ENCODE peak calls at places on chromosomes 12 and 14, in five cellular contexts. T, X, Y, V and B are unnamed samples.

GRCh38 chr14:101019974-101020710 is 116.6 kb upstream of the RTL1 start:
- DNase-seq in T (no peak), X (no peak), Y (no peak), V (no peak), B (no peak)

GRCh38 chr14:59306775-59307174 is 118.3 kb downstream of the DAAM1 start:
- DNase-seq in T (peak), X (peak), Y (no peak), V (peak), B (no peak)

GRCh38 chr14:32998433-32998832 is 59.8 kb downstream of the NPAS3 start:
- DNase-seq in T (peak), X (peak), Y (no peak), V (peak), B (no peak)

GRCh38 chr14:96863986-96864330 is 66.8 kb downstream of the VRK1 start:
- DNase-seq in T (no peak), X (no peak), Y (no peak), V (no peak), B (no peak)

GRCh38 chr12:8692573-8692972 is 5.2 kb upstream of the RIMKLB start:
- DNase-seq in T (peak), X (peak), Y (peak), V (peak), B (no peak)

GRCh38 chr14:57610631-57611030 is 117.0 kb upstream of the CCDC198 start:
- DNase-seq in T (no peak), X (no peak), Y (no peak), V (no peak), B (no peak)

GRCh38 chr14:104872469-104873341 is 7.6 kb downstream of the CEP170B start:
- DNase-seq in T (peak), X (peak), Y (no peak), V (peak), B (no peak)

GRCh38 chr12:77131977-77132490 is 66.7 kb upstream of the E2F7 start:
- DNase-seq in T (no peak), X (no peak), Y (no peak), V (no peak), B (no peak)

GRCh38 chr12:52078276-52078675 is 1.2 kb upstream of the SMIM41 start:
- DNase-seq in T (no peak), X (no peak), Y (no peak), V (no peak), B (no peak)

DNA sequence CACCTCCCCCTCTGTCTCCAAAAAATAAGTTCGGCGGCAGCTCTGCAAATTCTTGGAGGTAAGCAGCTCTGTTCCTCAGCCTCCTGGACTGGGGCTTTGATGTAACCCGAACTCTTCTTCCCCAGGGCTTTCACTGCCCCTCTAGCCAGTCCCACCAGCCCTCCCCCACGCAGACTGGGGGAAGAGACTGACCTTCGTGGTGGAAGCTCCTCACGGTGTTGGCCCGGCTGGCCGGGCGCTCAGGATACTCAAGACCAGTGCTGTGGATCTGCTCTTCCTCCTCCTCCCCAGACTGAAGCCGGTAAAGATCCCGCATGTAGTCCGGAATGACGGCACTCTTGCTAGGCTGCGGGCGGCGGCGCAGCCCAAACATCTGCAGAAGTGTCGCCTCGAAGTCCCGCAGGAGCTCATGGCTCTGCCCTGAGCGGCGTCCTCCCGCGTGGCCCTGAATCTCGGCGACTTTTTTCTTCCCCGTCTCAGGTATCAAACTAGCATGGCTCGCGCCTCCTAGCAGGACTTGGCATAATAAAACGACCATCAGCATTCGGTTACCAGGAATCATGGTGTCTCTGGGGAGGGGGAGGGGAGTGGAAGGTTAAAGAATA is 4.9 kb downstream of the BMP4 start:
- DNase-seq in T (no peak), X (no peak), Y (peak), V (no peak), B (no peak)
- H3K4me3 ChIP-seq in T (peak), X (no peak), Y (peak), V (peak), B (peak)

GRCh38 chr12:110135012-110135411 is 10.9 kb downstream of the IFT81 start:
- DNase-seq in T (peak), X (peak), Y (peak), V (peak), B (no peak)
- TF ChIP-seq CTCF in T (no peak), X (no peak), Y (no peak), V (no peak), B (no peak)

DNA sequence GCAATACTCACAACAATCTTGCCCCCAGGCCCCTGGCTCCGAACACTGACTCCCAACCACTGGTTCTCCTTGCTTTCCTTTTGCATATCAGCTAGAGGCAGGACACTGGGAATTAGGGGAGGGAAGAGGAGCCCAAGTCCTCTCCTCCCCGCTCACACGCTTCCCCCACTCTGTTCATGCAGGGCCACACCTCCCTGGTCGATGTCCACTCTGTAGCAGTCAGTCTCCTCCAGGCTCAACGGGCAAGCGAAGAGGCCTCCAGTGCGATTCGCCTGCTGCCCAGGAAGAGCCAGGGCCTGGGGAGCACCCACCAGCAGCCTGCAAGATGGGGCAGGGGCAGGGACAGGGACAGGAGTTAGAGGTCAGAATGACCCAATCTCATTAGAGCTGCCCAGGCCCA is 4.8 kb downstream of the ITGA7 start:
- DNase-seq in T (no peak), X (no peak), Y (no peak), V (no peak), B (no peak)
- H3K4me3 ChIP-seq in T (no peak), X (no peak), Y (no peak), V (no peak), B (no peak)

GRCh38 chr12:27685274-27685673 is 11.0 kb upstream of the REP15 start:
- DNase-seq in T (no peak), X (no peak), Y (no peak), V (no peak), B (no peak)

GRCh38 chr12:27682534-27682933 is 13.7 kb upstream of the REP15 start:
- DNase-seq in T (peak), X (peak), Y (no peak), V (peak), B (no peak)

GRCh38 chr12:27686147-27686546 is 10.1 kb upstream of the REP15 start:
- DNase-seq in T (no peak), X (no peak), Y (no peak), V (no peak), B (no peak)

GRCh38 chr12:27674989-27675388 is 21.3 kb upstream of the REP15 start:
- DNase-seq in T (no peak), X (no peak), Y (no peak), V (no peak), B (no peak)

GRCh38 chr12:27680638-27681037 is 15.6 kb upstream of the REP15 start:
- DNase-seq in T (no peak), X (no peak), Y (no peak), V (no peak), B (no peak)
- TF ChIP-seq CTCF in T (no peak), X (no peak), Y (no peak), V (no peak), B (no peak)

DNA sequence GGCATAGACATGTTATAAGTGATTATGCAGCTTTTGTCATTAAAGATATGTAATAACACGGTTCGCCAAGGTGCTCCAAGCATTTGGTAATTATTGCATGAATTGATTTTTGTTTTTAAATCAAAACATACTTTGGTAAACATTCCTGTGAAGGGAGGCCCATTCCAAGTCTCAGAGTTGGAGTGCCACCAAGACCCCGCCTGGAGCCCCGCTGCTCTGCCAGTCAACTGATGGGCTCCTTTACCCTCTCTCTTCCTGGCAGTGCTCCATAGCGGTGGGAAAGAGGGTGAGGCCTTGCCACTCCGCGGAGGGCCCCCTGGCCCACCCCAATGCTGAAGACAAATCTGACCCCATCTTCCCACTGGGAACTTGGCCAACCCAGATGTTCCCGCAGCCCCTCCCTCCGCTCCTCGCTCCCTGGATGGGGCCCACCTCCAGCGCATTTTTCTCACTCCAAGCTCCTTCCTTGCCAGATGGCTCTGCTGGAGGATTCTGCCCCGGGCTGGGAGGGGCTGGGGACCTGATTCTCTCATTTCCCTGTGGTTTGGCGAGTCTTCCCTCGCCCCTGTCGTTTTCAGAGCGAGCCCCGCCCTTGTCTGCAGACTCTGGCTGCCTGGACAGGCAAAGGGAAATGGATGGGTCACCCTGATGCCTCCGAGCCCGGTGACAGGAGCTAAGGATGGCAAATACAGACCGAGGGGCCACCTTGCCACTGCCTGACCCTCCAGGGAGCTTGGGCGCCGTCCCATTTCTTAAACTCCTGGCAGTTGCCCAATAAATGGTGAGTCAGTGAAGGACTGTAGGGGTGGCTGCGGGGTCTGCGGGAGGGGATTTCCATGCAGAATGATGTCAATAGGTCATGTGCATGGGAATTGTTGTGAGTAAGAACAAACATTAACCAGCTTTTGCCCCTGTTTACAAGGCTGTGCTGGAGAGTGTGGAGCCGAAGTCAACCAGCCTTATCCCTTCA is 9.2 kb upstream of the PAPLN start:
- DNase-seq in T (peak), X (peak), Y (no peak), V (peak), B (peak)
- H3K4me3 ChIP-seq in T (peak), X (no peak), Y (no peak), V (peak), B (no peak)

DNA sequence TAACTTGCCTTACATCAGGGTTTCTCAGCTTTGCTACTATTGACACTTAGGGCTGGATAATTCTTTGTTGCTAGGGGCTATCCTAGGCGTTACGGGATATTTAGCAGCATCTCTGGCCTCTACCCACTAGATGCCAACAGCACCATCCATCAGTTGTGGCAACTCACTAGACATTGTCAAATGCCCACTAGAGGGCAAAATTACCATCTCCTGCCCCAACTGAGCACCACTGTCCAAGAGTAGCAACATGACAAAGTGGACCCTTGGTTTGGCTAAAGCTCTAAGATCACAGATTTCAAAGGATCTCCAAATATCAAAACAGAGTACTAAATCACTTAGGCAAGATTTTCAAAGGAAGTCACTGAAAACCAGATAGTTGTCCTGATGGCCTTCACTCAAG is 251.7 kb upstream of the TBX3 start:
- DNase-seq in T (no peak), X (no peak), Y (no peak), V (no peak), B (no peak)
- TF ChIP-seq CTCF in T (peak), X (peak), Y (peak), V (peak), B (no peak)

GRCh38 chr12:65885716-65886115 is 61.4 kb downstream of the HMGA2 start:
- DNase-seq in T (no peak), X (no peak), Y (no peak), V (peak), B (no peak)
- H3K4me3 ChIP-seq in T (no peak), X (no peak), Y (no peak), V (no peak), B (no peak)